ENCODE peak calls at places on chromosome 7, in seven cellular contexts. H is naive thymus-derived CD4-positive, alpha-beta T cell; D is CD4-positive, alpha-beta memory T cell; G is upper lobe of left lung; N is tibial artery; B is IMR-90; F is GM23338. V is an unnamed sample. For H3K4me1, the result is how much of the 10 kb centered on the place peaks cover.

GRCh38 chr7:6558837-6559236 is 7.6 kb upstream of the GRID2IP start:
- DNase-seq in D (no peak), B (peak), F (peak), N (no peak), G (no peak), H (peak), V (no peak)

GRCh38 chr7:1108264-1108920 is 20.5 kb downstream of the GPER1 start:
- DNase-seq in F (no peak), B (no peak), G (peak), N (no peak), D (no peak), H (no peak), V (no peak)

GRCh38 chr7:76223286-76223972 is 21.7 kb downstream of the SRRM3 start:
- DNase-seq in G (no peak), H (no peak), D (no peak), N (no peak), B (no peak), F (no peak), V (no peak)

GRCh38 chr7:134632937-134633540 is 13.6 kb upstream of the BPGM start:
- DNase-seq in H (peak), F (peak), G (no peak), B (peak), N (no peak), D (peak), V (peak)

GRCh38 chr7:142813262-142813661 is 41.6 kb upstream of the EPHB6 start:
- DNase-seq in F (peak), D (no peak), B (peak), H (no peak), G (no peak), N (no peak), V (peak)

GRCh38 chr7:47291461-47292051 is 290.4 kb downstream of the TNS3 start:
- DNase-seq in N (peak), B (peak), F (no peak), H (no peak), G (no peak), D (no peak), V (no peak)

GRCh38 chr7:114789161-114789560 is 132.7 kb upstream of the MDFIC start:
- DNase-seq in D (no peak), N (no peak), H (no peak), G (no peak), F (no peak), B (peak), V (no peak)

GRCh38 chr7:4665661-4666060 is 16.4 kb upstream of the FOXK1 start:
- DNase-seq in D (no peak), F (no peak), G (no peak), B (peak), N (no peak), H (no peak), V (no peak)

GRCh38 chr7:147492621-147493020 is 1097.9 kb upstream of the C7orf33 start:
- DNase-seq in F (no peak), B (peak), H (no peak), G (no peak), N (no peak), D (no peak), V (no peak)

GRCh38 chr7:108211382-108212201 is 81.4 kb upstream of the LAMB4 start:
- DNase-seq in N (no peak), G (no peak), H (no peak), D (no peak), F (peak), B (peak), V (no peak)

GRCh38 chr7:77538186-77538907 is 1.3 kb downstream of the PTPN12 start:
- DNase-seq in F (peak), D (no peak), H (peak), N (peak), B (peak), G (peak), V (no peak)

GRCh38 chr7:46109447-46109846 is 188.4 kb upstream of the IGFBP3 start:
- DNase-seq in F (no peak), G (no peak), H (no peak), B (no peak), D (no peak), N (no peak), V (no peak)

GRCh38 chr7:126228356-126229061 is 1024.2 kb downstream of the GRM8 start:
- DNase-seq in D (no peak), N (no peak), B (no peak), F (no peak), G (no peak), H (no peak), V (no peak)

GRCh38 chr7:105502173-105502572 is 19.9 kb downstream of the PUS7 start:
- DNase-seq in D (no peak), F (no peak), H (no peak), B (no peak), N (no peak), G (no peak), V (no peak)

GRCh38 chr7:149228831-149229471 is 10.5 kb upstream of the ZNF212 start:
- DNase-seq in F (no peak), D (no peak), G (no peak), H (no peak), B (no peak), N (no peak), V (no peak)

GRCh38 chr7:13117103-13117502 is 429.7 kb downstream of the ARL4A start:
- DNase-seq in G (no peak), D (no peak), N (no peak), H (no peak), B (peak), F (peak), V (no peak)

GRCh38 chr7:101829374-101829773 is 11.9 kb downstream of the CUX1 start:
- DNase-seq in H (no peak), F (no peak), B (no peak), G (peak), N (no peak), D (no peak), V (no peak)

GRCh38 chr7:41451826-41452225 is 251.1 kb downstream of the INHBA start:
- DNase-seq in F (no peak), B (peak), D (no peak), N (no peak), G (no peak), H (no peak), V (no peak)

GRCh38 chr7:51340029-51340838 is 23.6 kb upstream of the COBL start:
- DNase-seq in F (no peak), N (no peak), G (no peak), H (no peak), B (no peak), D (no peak), V (no peak)

GRCh38 chr7:135923700-135924261 is 53.4 kb downstream of the MTPN start:
- DNase-seq in G (no peak), B (peak), F (no peak), N (no peak), D (no peak), H (no peak), V (no peak)

GRCh38 chr7:21215307-21215706 is 212.6 kb upstream of the SP4 start:
- DNase-seq in F (no peak), H (no peak), G (no peak), B (no peak), D (no peak), N (no peak), V (no peak)

GRCh38 chr7:147245274-147245673 is 1128.7 kb downstream of the CNTNAP2 start:
- DNase-seq in F (peak), D (no peak), B (peak), G (peak), H (no peak), N (no peak), V (no peak)

DNA sequence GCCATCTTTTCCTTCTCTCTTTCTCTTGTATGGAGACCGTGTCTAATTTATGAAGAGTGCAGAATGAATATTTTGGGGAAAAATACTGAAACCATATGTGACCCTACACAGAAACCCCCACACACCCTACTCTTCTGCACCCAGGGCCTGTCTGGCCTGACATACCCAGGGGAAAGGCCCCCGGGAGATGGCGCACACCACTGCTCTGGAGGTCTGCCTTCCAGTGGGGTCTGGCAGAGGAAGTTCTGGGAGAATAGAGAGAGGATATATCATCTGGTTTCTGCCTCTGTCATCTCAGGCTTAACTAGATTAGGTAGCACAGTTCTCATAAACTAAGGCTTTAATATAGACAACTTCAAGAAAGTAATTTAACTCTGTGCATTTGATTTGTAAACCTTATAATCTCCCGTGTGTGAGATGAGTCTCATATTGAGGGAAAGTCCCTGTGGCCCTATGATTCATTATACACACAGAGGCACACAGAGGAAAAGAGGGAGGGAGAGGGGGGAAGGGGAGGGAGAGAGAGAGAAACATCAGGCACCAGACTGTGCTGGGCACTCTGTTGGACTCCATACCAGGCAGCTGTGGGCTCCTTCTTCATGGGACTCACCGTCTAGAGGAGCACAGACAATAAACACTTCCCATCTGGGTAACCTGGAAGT is 123.3 kb downstream of the AOAH start:
- DNase-seq in F (no peak), B (peak), N (no peak), D (no peak), G (peak), H (no peak), V (no peak)
- H3K27ac ChIP-seq in F (no peak), B (no peak), N (no peak), D (no peak), G (peak), H (no peak), V (no peak)

DNA sequence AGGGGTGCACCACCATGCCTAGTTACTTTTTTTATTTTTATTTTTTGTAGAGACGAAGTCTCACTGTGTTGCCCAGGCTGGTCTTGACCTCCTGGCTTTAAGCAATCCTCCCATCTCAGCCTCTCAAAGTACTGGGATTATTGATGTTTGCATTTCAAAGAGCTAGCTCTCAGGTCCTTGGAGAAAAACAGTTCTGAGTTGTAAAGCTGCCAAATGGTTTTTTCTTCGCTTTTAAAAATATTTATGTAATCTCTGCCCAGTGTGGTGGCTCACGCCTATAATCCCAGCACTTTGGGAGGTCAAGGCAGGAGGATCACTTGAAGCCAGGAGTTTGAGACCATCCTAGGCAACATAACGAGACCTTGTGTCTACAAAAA is 8.0 kb upstream of the REPIN1 start:
- DNase-seq in B (no peak), H (no peak), F (no peak), N (no peak), G (no peak), D (no peak), V (no peak)
- H3K4me1 ChIP-seq in B (under half), H (under half), F (under half), N (under half), G (under half), D (under half), V (under half)

GRCh38 chr7:35253182-35253679 is 669 bp downstream of the TBX20 start:
- DNase-seq in D (no peak), N (no peak), B (no peak), F (no peak), H (no peak), G (no peak), V (no peak)

GRCh38 chr7:35253680-35254495 is at the start of gene TBX20:
- DNase-seq in N (no peak), D (no peak), B (peak), F (peak), G (peak), H (no peak), V (peak)

GRCh38 chr7:35255417-35255798 is 1.5 kb upstream of the TBX20 start:
- DNase-seq in N (no peak), B (no peak), G (no peak), D (no peak), F (peak), H (no peak), V (no peak)

GRCh38 chr7:35255909-35256876 is 2.3 kb upstream of the TBX20 start:
- DNase-seq in N (no peak), F (peak), G (no peak), B (no peak), D (no peak), H (no peak), V (no peak)

GRCh38 chr7:35254496-35255416 is 856 bp upstream of the TBX20 start:
- DNase-seq in H (no peak), D (no peak), G (no peak), F (peak), N (no peak), B (no peak), V (no peak)
- H3K4me3 ChIP-seq in H (no peak), D (no peak), G (no peak), F (peak), N (peak), B (peak), V (no peak)

GRCh38 chr7:155509025-155509724 is 37.2 kb downstream of the CNPY1 start:
- DNase-seq in D (no peak), N (no peak), G (no peak), B (no peak), H (no peak), F (peak), V (no peak)

GRCh38 chr7:155508372-155509024 is 37.9 kb downstream of the CNPY1 start:
- DNase-seq in B (no peak), D (no peak), G (no peak), H (no peak), N (no peak), F (no peak), V (no peak)

GRCh38 chr7:155511597-155511996 is 34.8 kb downstream of the CNPY1 start:
- DNase-seq in F (no peak), H (no peak), G (no peak), B (no peak), N (no peak), D (no peak), V (no peak)

GRCh38 chr7:155510975-155511595 is 35.3 kb downstream of the CNPY1 start:
- DNase-seq in B (no peak), N (no peak), H (no peak), D (no peak), F (peak), G (no peak), V (no peak)

DNA sequence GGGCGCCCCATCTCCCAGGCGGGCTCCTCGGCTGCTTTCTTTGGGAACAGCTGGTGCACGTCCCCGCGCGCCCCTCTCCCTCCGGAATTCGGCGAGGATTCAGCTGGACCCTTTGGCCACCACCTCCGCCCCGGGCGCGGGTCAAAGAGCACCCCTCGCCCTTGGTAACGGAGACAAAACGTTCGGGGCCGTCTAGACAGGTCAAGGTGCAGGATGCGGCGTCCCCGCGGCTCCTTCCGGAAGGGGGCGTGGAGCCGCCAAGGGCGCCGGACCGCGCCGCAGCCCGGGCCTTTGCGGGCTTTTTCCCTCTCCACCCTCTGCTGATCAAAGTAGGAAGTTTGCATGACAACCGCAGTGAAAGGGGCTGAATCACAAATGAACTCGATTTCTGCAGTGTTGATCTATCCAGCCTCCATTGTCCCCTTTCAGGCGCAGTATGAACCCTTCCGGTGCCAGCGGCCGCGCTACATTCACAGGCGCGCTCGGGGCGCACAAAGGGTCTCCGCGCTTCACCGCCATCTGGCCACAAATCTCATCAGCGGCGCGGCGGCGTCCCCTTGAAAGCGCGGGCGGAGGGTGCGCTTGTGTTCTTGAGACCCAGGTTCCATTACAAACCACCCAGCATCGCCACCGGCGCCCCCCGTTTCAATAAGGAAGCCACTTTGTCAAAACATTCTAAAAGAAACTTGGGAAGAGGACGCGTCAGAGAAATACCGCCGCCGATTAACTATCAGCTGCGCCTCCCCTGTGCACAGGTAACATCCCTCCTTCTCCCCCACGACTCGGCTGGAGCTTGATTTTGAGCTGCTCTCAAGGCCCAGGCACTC is 36.4 kb downstream of the CNPY1 start:
- DNase-seq in F (peak), N (no peak), H (no peak), G (no peak), B (no peak), D (no peak), V (no peak)
- H3K27ac ChIP-seq in F (no peak), N (no peak), H (no peak), G (no peak), B (no peak), D (no peak), V (no peak)

GRCh38 chr7:18756378-18757050 is 261.0 kb downstream of the HDAC9 start:
- DNase-seq in B (no peak), F (no peak), H (no peak), G (no peak), N (no peak), D (no peak), V (no peak)
- H3K4me1 ChIP-seq in B (under half), F (under half), H (under half), G (under half), N (under half), D (under half), V (under half)

GRCh38 chr7:23298141-23298851 is 843 bp upstream of the MALSU1 start:
- DNase-seq in N (no peak), G (no peak), D (no peak), B (peak), H (no peak), F (peak), V (no peak)
- H3K4me3 ChIP-seq in N (peak), G (no peak), D (peak), B (no peak), H (peak), F (peak), V (peak)

GRCh38 chr7:16436306-16436705 is 15.0 kb upstream of the CRPPA start:
- DNase-seq in H (no peak), B (no peak), N (no peak), F (no peak), G (no peak), D (no peak), V (no peak)

GRCh38 chr7:16433568-16434122 is 12.3 kb upstream of the CRPPA start:
- DNase-seq in F (no peak), G (no peak), D (no peak), B (no peak), N (no peak), H (no peak), V (no peak)

DNA sequence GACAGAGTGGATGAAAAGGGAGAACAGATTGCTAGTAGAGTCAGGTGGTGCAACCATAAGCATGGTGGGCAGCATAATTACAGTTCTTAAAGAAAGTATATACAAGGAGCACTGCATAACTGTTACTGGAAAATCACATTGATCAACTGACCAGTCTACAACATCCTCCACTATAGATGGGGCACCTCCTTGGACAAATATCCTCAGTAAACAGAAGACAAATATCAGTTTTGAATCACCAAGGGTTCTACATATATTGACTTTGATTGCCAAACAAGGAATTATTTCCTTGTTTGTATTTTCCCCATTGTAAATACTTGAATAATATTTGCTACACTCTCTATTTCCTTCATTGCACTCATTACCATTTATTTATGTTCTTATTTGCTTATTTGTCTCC is 17.6 kb upstream of the CRPPA start:
- DNase-seq in F (no peak), D (no peak), H (no peak), G (no peak), N (no peak), B (no peak), V (no peak)
- H3K27ac ChIP-seq in F (no peak), D (no peak), H (no peak), G (no peak), N (no peak), B (no peak), V (no peak)